ENCODE peak calls at places on chromosomes 2 and 18, in seven cellular contexts. N is GM20000, Z is endodermal cell, A is fibroblast of lung, X is left ventricle myocardium inferior, L is AG09309, J is mesothelial cell of epicardium. C is an unnamed sample.

GRCh38 chr18:57561728-57562423 is 24.6 kb downstream of the FECH start:
- DNase-seq in N (peak; percentile 67), Z (peak; percentile 65), A (peak; percentile 37), X (no peak), L (no peak), J (no peak), C (no peak)

GRCh38 chr2:128774320-128775063 is 455.8 kb upstream of the HS6ST1 start:
- DNase-seq in N (no peak), Z (no peak), A (no peak), X (no peak), L (no peak), J (no peak), C (peak; percentile 79)

GRCh38 chr2:149049142-149049541 is 10.6 kb downstream of the LYPD6B start:
- DNase-seq in N (no peak), Z (no peak), A (peak; percentile 33), X (no peak), L (peak; percentile 37), J (no peak), C (no peak)

GRCh38 chr18:12651651-12652050 is 6.3 kb downstream of the SPIRE1 start:
- DNase-seq in N (no peak), Z (no peak), A (no peak), X (no peak), L (no peak), J (no peak), C (no peak)

GRCh38 chr18:13895505-13896033 is 19.8 kb downstream of the MC2R start:
- DNase-seq in N (no peak), Z (no peak), A (no peak), X (no peak), L (no peak), J (no peak), C (no peak)

GRCh38 chr2:10038716-10039115 is 4.6 kb upstream of the KLF11 start:
- DNase-seq in N (no peak), Z (no peak), A (no peak), X (no peak), L (no peak), J (no peak), C (no peak)

GRCh38 chr18:37563810-37564511 is 1.6 kb downstream of the CELF4 start:
- DNase-seq in N (no peak), Z (no peak), A (no peak), X (no peak), L (no peak), J (no peak), C (no peak)

GRCh38 chr2:239544846-239545465 is 144.1 kb upstream of the HDAC4 start:
- DNase-seq in N (no peak), Z (peak; percentile 13), A (no peak), X (no peak), L (no peak), J (no peak), C (no peak)

GRCh38 chr2:14903709-14904374 is 271.3 kb downstream of the LRATD1 start:
- DNase-seq in N (peak; percentile 78), Z (peak; percentile 94), A (no peak), X (no peak), L (no peak), J (no peak), C (no peak)

GRCh38 chr2:9166579-9167392 is 39.8 kb upstream of the ASAP2 start:
- DNase-seq in N (no peak), Z (no peak), A (no peak), X (no peak), L (no peak), J (no peak), C (no peak)

GRCh38 chr18:3380384-3380961 is 69.5 kb upstream of the TGIF1 start:
- DNase-seq in N (no peak), Z (no peak), A (peak; percentile 50), X (no peak), L (no peak), J (no peak), C (no peak)
- TF ChIP-seq CTCF in N (no peak), Z (peak; percentile 32), A (peak; percentile 49), X (no peak), L (no peak), J (no peak), C (peak; percentile 15)

GRCh38 chr2:98637401-98638144 is 29.2 kb downstream of the UNC50 start:
- DNase-seq in N (peak; percentile 45), Z (no peak), A (no peak), X (no peak), L (no peak), J (no peak), C (no peak)

GRCh38 chr2:98632351-98632750 is 24.0 kb downstream of the UNC50 start:
- DNase-seq in N (no peak), Z (no peak), A (no peak), X (no peak), L (no peak), J (no peak), C (no peak)

DNA sequence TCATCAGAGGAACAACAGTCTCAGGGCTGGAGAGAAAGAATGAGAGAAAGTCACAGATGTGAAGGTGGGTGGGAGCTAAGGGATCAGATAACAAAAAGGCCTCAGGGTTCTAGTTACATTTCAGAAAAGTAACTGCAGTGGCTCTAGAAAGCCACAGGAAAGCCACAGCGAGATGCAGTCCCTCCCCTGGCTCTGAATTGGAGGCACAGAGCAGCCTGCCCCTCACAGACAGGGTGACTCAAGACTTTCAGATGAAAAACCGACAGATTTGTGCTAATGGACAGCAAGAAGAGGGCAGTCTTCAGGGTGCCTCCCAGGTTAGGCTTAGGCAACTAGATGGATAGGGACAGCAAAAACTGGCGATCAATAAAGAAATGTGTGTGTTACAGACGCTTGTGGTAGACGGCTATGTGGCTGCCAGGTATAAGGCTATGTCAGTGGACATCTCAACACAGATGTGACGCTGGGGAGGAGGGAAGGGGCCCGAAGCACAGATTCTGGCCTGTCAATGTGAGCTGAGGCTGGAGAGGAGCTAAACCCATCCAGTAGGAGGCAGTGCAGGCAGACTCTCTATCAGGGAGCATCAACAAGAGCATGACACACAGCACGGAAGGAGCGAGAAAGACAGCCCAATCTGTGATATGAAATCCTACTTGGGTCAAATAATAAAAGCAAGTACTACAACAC is 26.2 kb downstream of the UNC50 start:
- DNase-seq in N (no peak), Z (peak; percentile 89), A (no peak), X (no peak), L (no peak), J (no peak), C (no peak)
- TF ChIP-seq CTCF in N (peak; percentile 30), Z (peak; percentile 83), A (peak; percentile 34), X (no peak), L (peak; percentile 14), J (no peak), C (peak; percentile 30)

DNA sequence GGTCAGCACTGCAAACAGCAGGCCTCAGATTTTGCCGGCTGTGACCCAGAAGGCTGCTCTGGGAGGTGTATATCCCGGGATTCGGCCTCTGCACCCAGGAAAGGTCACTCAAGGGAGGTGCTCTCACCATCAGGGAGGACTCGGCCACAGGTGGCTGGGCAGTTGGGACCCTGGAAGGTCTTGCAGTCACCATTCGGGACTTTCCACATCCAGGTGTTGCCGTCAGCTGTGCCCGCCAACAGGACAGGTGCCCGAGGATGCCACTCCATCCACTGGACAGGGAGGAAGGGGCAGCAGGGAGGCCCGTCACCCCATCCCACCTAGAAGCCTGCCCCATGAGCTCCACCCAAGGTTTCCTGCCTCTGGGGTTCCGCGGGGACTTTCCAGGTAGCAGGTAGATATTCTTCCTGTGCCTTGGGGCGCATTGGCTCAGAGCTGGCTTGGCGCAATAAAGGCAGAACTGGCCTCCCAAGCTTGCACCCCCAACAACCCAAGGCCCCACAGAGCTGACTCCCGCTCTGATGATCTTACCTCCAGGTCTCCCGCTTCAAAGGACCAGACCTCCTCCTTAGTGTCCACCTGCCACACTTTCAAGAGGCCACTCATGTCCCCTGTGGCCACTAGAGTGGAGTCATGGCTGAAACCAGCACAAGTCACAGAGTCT is 3.5 kb downstream of the AAMP start:
- DNase-seq in N (no peak), Z (no peak), A (no peak), X (no peak), L (no peak), J (no peak), C (no peak)
- TF ChIP-seq CTCF in N (no peak), Z (no peak), A (no peak), X (no peak), L (no peak), J (no peak), C (no peak)

GRCh38 chr2:176383836-176384442 is 114.7 kb downstream of the MTX2 start:
- DNase-seq in N (no peak), Z (no peak), A (no peak), X (no peak), L (no peak), J (no peak), C (no peak)

GRCh38 chr2:176383100-176383499 is 113.9 kb downstream of the MTX2 start:
- DNase-seq in N (no peak), Z (no peak), A (no peak), X (no peak), L (no peak), J (no peak), C (no peak)

GRCh38 chr2:176388886-176389285 is 119.6 kb downstream of the MTX2 start:
- DNase-seq in N (no peak), Z (no peak), A (peak; percentile 67), X (no peak), L (no peak), J (no peak), C (no peak)

GRCh38 chr2:176385219-176385618 is 116.0 kb downstream of the MTX2 start:
- DNase-seq in N (no peak), Z (no peak), A (no peak), X (no peak), L (no peak), J (no peak), C (no peak)

GRCh38 chr2:176385838-176386237 is 116.6 kb downstream of the MTX2 start:
- DNase-seq in N (no peak), Z (peak; percentile 57), A (no peak), X (no peak), L (no peak), J (no peak), C (no peak)
- TF ChIP-seq CTCF in N (no peak), Z (peak; percentile 74), A (no peak), X (no peak), L (no peak), J (no peak), C (no peak)

GRCh38 chr2:36530983-36531354 is 67.0 kb downstream of the FEZ2 start:
- DNase-seq in N (peak; percentile 28), Z (no peak), A (peak; percentile 36), X (no peak), L (no peak), J (no peak), C (no peak)
- TF ChIP-seq CTCF in N (no peak), Z (peak; percentile 61), A (no peak), X (peak; percentile 47), L (peak; percentile 21), J (no peak), C (peak; percentile 37)

DNA sequence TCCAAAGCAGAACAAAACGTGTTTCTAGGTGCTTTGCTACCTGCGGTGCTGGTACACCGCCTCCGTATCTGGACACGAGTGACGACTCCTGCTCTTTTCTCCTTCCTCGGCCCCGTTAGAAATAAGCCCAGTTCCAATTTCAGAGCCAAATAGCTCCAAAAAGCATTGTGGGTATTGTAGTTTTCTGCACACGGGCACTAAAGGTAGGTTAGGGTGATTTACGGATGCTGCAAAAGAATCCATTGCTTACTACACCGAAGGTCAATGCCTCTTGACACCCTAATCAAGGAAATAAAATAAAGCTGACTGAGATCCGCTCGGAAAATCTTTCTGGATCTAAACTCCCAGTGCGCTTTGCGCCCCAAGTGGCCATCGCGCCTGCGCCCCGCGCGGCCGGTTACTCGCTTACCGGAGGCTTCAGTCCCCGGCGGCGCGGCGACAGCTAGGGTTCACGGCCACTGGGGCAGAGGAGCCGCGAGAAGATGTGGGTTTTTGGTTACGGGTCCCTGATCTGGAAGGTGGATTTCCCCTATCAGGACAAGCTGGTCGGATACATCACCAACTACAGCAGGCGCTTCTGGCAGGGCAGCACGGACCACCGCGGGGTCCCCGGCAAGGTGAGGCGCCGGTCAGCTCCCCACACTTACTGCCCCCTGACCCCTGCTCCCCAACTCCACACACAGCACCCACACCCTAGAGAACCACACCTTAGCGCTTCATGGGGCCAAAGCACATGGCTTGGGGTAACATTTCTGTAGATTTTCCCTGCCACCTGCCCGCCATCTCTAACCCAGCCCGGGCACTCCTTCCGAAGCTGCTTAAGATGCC is at the start of gene CHAC2:
- DNase-seq in N (peak; percentile 83), Z (peak; percentile 92), A (peak; percentile 80), X (peak; percentile 87), L (no peak), J (peak; percentile 57), C (peak; percentile 93)
- TF ChIP-seq CTCF in N (no peak), Z (peak; percentile 69), A (peak; percentile 36), X (peak; percentile 70), L (peak; percentile 50), J (peak; percentile 62), C (peak; percentile 43)